ENCODE peak calls at places on chromosomes 4 and X, in four cellular contexts. T is PC-3, J is fibroblast of lung, O is endothelial cell of umbilical vein. Q is an unnamed sample.

GRCh38 chrX:151985955-151986354 is 11.5 kb upstream of the GABRE start:
- DNase-seq in T (no peak), O (peak; percentile 61), J (peak; percentile 55), Q (peak; percentile 37)

GRCh38 chr4:187383181-187383580 is 612.4 kb upstream of the ZFP42 start:
- DNase-seq in J (no peak), O (no peak), T (peak; percentile 55), Q (peak; percentile 24)

GRCh38 chrX:1536712-1537030 is 314 bp downstream of the P2RY8 start:
- DNase-seq in O (no peak), J (no peak), T (no peak), Q (no peak)

GRCh38 chr4:107279729-107280128 is 243.6 kb upstream of the DKK2 start:
- DNase-seq in O (peak; percentile 60), J (peak; percentile 80), T (peak; percentile 51), Q (peak; percentile 36)

GRCh38 chr4:52250124-52250523 is 199.0 kb downstream of the SPATA18 start:
- DNase-seq in O (no peak), J (no peak), T (no peak), Q (no peak)

GRCh38 chr4:107866726-107867125 is 42.0 kb downstream of the SGMS2 start:
- DNase-seq in J (no peak), O (no peak), T (no peak), Q (peak; percentile 35)

GRCh38 chr4:38529189-38530115 is 134.5 kb upstream of the KLF3 start:
- DNase-seq in O (peak; percentile 5), T (peak; percentile 77), J (no peak), Q (no peak)

GRCh38 chrX:154712781-154713391 is 38.0 kb downstream of the GAB3 start:
- DNase-seq in O (peak; percentile 38), T (peak; percentile 83), J (peak; percentile 82), Q (peak; percentile 64)

GRCh38 chr4:155967098-155967497 is 13.4 kb upstream of the CTSO start:
- DNase-seq in O (no peak), T (no peak), J (peak; percentile 64), Q (no peak)

DNA sequence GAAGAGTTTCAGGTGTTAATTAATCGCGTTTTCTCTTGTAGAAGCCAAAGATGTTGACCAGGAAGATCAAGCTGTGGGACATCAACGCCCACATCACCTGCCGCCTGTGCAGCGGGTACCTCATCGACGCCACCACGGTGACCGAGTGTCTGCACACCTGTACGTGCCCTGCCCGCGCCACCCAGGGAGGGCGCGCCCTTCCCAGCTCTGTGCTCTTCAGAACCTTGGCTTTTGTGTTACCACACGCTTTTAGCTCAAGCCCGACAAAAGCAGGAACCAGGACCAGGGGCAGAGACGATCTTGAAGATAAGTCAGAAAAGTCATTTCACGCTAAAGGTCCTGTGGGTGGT is 28.0 kb downstream of the PCGF3 start:
- DNase-seq in T (no peak), J (no peak), O (no peak), Q (no peak)
- H3K36me3 ChIP-seq in T (peaks cover 7% of the 10 kb centered on the region), J (peaks cover 38% of the 10 kb centered on the region), O (peaks cover 16% of the 10 kb centered on the region), Q (peaks cover 13% of the 10 kb centered on the region)

GRCh38 chr4:117574085-117574484 is 460.2 kb upstream of the NDST3 start:
- DNase-seq in T (no peak), O (no peak), J (no peak), Q (no peak)
- H3K9ac ChIP-seq in T (no peak overlapping the region), O (no peak overlapping the region), J (no peak overlapping the region), Q (no peak overlapping the region)

GRCh38 chrX:11791090-11791489 is 33.1 kb downstream of the MSL3 start:
- DNase-seq in T (peak; percentile 9), J (no peak), O (no peak), Q (no peak)

GRCh38 chrX:11791537-11791936 is 33.5 kb downstream of the MSL3 start:
- DNase-seq in O (no peak), T (peak; percentile 58), J (no peak), Q (no peak)

GRCh38 chrX:11789809-11790208 is 31.8 kb downstream of the MSL3 start:
- DNase-seq in J (no peak), O (no peak), T (no peak), Q (no peak)

GRCh38 chrX:11793734-11794133 is 35.7 kb downstream of the MSL3 start:
- DNase-seq in J (no peak), O (no peak), T (no peak), Q (no peak)

GRCh38 chrX:11792461-11793421 is 34.7 kb downstream of the MSL3 start:
- DNase-seq in T (peak; percentile 4), J (no peak), O (no peak), Q (no peak)
- H3K4me1 ChIP-seq in T (peaks cover 13% of the 10 kb centered on the region), J (no peaks in the 10 kb centered on the region), O (no peaks in the 10 kb centered on the region), Q (no peaks in the 10 kb centered on the region)

GRCh38 chr4:128865132-128865531 is 55.6 kb downstream of the JADE1 start:
- DNase-seq in O (no peak), T (no peak), J (no peak), Q (no peak)
- H3K36me3 ChIP-seq in O (peaks cover 26% of the 10 kb centered on the region), T (no peaks in the 10 kb centered on the region), J (peaks cover 33% of the 10 kb centered on the region), Q (peaks cover 3% of the 10 kb centered on the region)

Q was measured in mammary epithelial cell.